ENCODE peak calls at places on chromosomes 6 and 20, in seven cellular contexts. D, N, E, U, V, A and C are unnamed samples.

GRCh38 chr6:169240591-169241390 is 12.9 kb downstream of the THBS2 start:
- DNase-seq in V (no peak), E (no peak), N (no peak), U (peak), A (no peak), D (no peak), C (no peak)

GRCh38 chr20:40956926-40957760 is 71.5 kb upstream of the TOP1 start:
- DNase-seq in N (no peak), A (no peak), U (no peak), E (peak), V (no peak), D (no peak), C (no peak)

GRCh38 chr6:55088896-55089295 is 85.4 kb upstream of the HCRTR2 start:
- DNase-seq in U (no peak), V (no peak), N (peak), D (no peak), E (no peak), A (no peak), C (no peak)

GRCh38 chr6:74899416-74899815 is 306.4 kb downstream of the COL12A1 start:
- DNase-seq in N (peak), D (no peak), V (peak), A (no peak), E (no peak), U (no peak), C (no peak)

GRCh38 chr6:75183099-75183541 is 22.7 kb downstream of the COL12A1 start:
- DNase-seq in E (no peak), N (no peak), D (no peak), A (no peak), V (no peak), U (no peak), C (no peak)

GRCh38 chr6:97497713-97498331 is 214.8 kb upstream of the MMS22L start:
- DNase-seq in N (peak), V (peak), E (peak), U (peak), D (peak), A (peak), C (peak)

GRCh38 chr6:138757131-138757530 is 16.4 kb upstream of the CCDC28A start:
- DNase-seq in D (no peak), N (no peak), E (no peak), A (no peak), V (no peak), U (no peak), C (no peak)

GRCh38 chr6:161153725-161154124 is 120.1 kb downstream of the AGPAT4 start:
- DNase-seq in N (no peak), D (no peak), V (no peak), U (no peak), A (no peak), E (no peak), C (no peak)

GRCh38 chr20:62735331-62735821 is 26.7 kb downstream of the NTSR1 start:
- DNase-seq in A (no peak), D (peak), N (no peak), V (no peak), E (no peak), U (peak), C (peak)

GRCh38 chr6:169646906-169647567 is 54.8 kb downstream of the WDR27 start:
- DNase-seq in A (no peak), N (peak), D (no peak), V (no peak), U (no peak), E (no peak), C (no peak)

GRCh38 chr6:7900621-7901020 is 10.0 kb downstream of the TXNDC5 start:
- DNase-seq in E (no peak), U (no peak), V (no peak), N (no peak), D (no peak), A (no peak), C (no peak)

GRCh38 chr20:32365560-32365959 is 7.4 kb downstream of the ASXL1 start:
- DNase-seq in U (no peak), N (peak), V (no peak), E (no peak), D (no peak), A (no peak), C (no peak)

GRCh38 chr20:15895126-15895525 is 678.1 kb downstream of the KIF16B start:
- DNase-seq in V (no peak), N (no peak), E (no peak), U (no peak), A (no peak), D (no peak), C (no peak)

GRCh38 chr6:139173822-139174221 is 38.9 kb downstream of the HECA start:
- DNase-seq in V (no peak), U (no peak), A (no peak), D (no peak), E (no peak), N (no peak), C (no peak)

GRCh38 chr6:131728296-131728939 is 17.6 kb upstream of the CTAGE9 start:
- DNase-seq in U (no peak), V (no peak), E (no peak), N (no peak), A (no peak), D (no peak), C (no peak)

GRCh38 chr20:6700563-6701328 is 66.7 kb upstream of the BMP2 start:
- DNase-seq in U (no peak), D (no peak), N (no peak), V (no peak), E (no peak), A (peak), C (no peak)

GRCh38 chr6:33995046-33995872 is 150.6 kb downstream of the GRM4 start:
- DNase-seq in A (peak), E (peak), U (no peak), V (no peak), N (peak), D (no peak), C (peak)

GRCh38 chr6:27374824-27375612 is 13.5 kb upstream of the ZNF391 start:
- DNase-seq in A (peak), V (no peak), N (peak), E (peak), D (peak), U (peak), C (peak)

GRCh38 chr20:6533321-6533720 is 234.2 kb upstream of the BMP2 start:
- DNase-seq in V (no peak), E (no peak), A (no peak), D (no peak), U (peak), N (peak), C (no peak)

GRCh38 chr20:45999908-46000570 is 8.7 kb upstream of the MMP9 start:
- DNase-seq in V (no peak), U (no peak), N (no peak), A (no peak), E (no peak), D (no peak), C (no peak)

GRCh38 chr20:35698298-35699126 is 640 bp downstream of the NFS1 start:
- DNase-seq in U (no peak), D (no peak), N (peak), A (no peak), E (peak), V (no peak), C (no peak)

GRCh38 chr20:35541783-35542662 is at the start of gene ERGIC3:
- DNase-seq in N (peak), D (peak), E (peak), A (peak), U (peak), V (peak), C (peak)

GRCh38 chr20:63974402-63975200 is 4.8 kb downstream of the SAMD10 start:
- DNase-seq in V (no peak), A (no peak), U (peak), N (peak), D (no peak), E (peak), C (no peak)

GRCh38 chr6:107589199-107589598 is 99.3 kb downstream of the SOBP start:
- DNase-seq in D (no peak), A (no peak), V (no peak), N (no peak), E (no peak), U (no peak), C (no peak)

GRCh38 chr20:37669062-37669772 is 24.6 kb upstream of the CTNNBL1 start:
- DNase-seq in A (no peak), N (peak), E (no peak), V (no peak), D (no peak), U (peak), C (no peak)

GRCh38 chr20:40630723-40631631 is 58.1 kb downstream of the MAFB start:
- DNase-seq in U (no peak), D (no peak), N (peak), V (no peak), E (no peak), A (no peak), C (no peak)

GRCh38 chr6:77072694-77073409 is 390.4 kb downstream of the HTR1B start:
- DNase-seq in N (no peak), V (no peak), U (no peak), D (no peak), A (no peak), E (no peak), C (peak)

GRCh38 chr20:23449400-23449799 is 3.3 kb downstream of the CST11 start:
- DNase-seq in N (no peak), V (no peak), D (no peak), U (peak), A (no peak), E (no peak), C (no peak)

GRCh38 chr20:7359739-7360138 is 580.5 kb downstream of the HAO1 start:
- DNase-seq in V (no peak), A (no peak), U (no peak), E (no peak), N (no peak), D (no peak), C (no peak)

GRCh38 chr20:15511551-15511950 is 1061.7 kb downstream of the KIF16B start:
- DNase-seq in A (no peak), D (no peak), E (no peak), N (no peak), V (no peak), U (no peak), C (no peak)